ENCODE peak calls at places on chromosome 16, in nine cellular contexts. S is stimulated activated CD8-positive, alpha-beta memory T cell treated with anti-CD3 and anti-CD28 coated beads, Interleukin-4, amount 100 ng/mL, for 4 hours; R is AG04450; Z is AG09309; N is activated T-cell treated with anti-CD3 and anti-CD28 coated beads for 48 hours; I is HuH-7.5; M is RPMI7951; O is nephron progenitor cell; W is DMS53. T is an unnamed sample.

GRCh38 chr16:61289141-61289540 is 747.1 kb downstream of the CDH8 start:
- DNase-seq in S (no peak), R (no peak), Z (no peak), N (no peak), I (no peak), M (no peak), O (no peak), W (no peak), T (no peak)

GRCh38 chr16:66515543-66516171 is 34.3 kb downstream of the TK2 start:
- DNase-seq in S (no peak), R (no peak), Z (no peak), N (no peak), I (no peak), M (peak), O (no peak), W (peak), T (peak)

GRCh38 chr16:22188595-22189442 is 17.3 kb upstream of the EEF2K start:
- DNase-seq in S (peak), R (peak), Z (peak), N (peak), I (peak), M (peak), O (peak), W (peak), T (peak)

GRCh38 chr16:50531359-50531758 is 16.8 kb upstream of the NKD1 start:
- DNase-seq in S (no peak), R (no peak), Z (no peak), N (no peak), I (no peak), M (no peak), O (no peak), W (no peak), T (no peak)

GRCh38 chr16:66081967-66082366 is 284.5 kb upstream of the CDH5 start:
- DNase-seq in S (no peak), R (peak), Z (peak), N (no peak), I (no peak), M (peak), O (no peak), W (peak), T (peak)

GRCh38 chr16:31487720-31488629 is 5.1 kb downstream of the SLC5A2 start:
- DNase-seq in S (peak), R (no peak), Z (no peak), N (peak), I (peak), M (peak), O (peak), W (peak), T (peak)

GRCh38 chr16:10228779-10229178 is 46.6 kb upstream of the GRIN2A start:
- DNase-seq in S (no peak), R (no peak), Z (no peak), N (no peak), I (no peak), M (no peak), O (no peak), W (no peak), T (no peak)

GRCh38 chr16:77574867-77575619 is 140.2 kb upstream of the ADAMTS18 start:
- DNase-seq in S (no peak), R (no peak), Z (no peak), N (no peak), I (no peak), M (no peak), O (no peak), W (no peak), T (no peak)

GRCh38 chr16:86585821-86586611 is 7.7 kb downstream of the FOXL1 start:
- DNase-seq in S (no peak), R (peak), Z (no peak), N (no peak), I (no peak), M (peak), O (no peak), W (no peak), T (peak)

GRCh38 chr16:85699224-85699558 is 10.4 kb upstream of the GINS2 start:
- DNase-seq in S (no peak), R (no peak), Z (no peak), N (no peak), I (no peak), M (no peak), O (peak), W (no peak), T (no peak)

GRCh38 chr16:66342294-66342900 is 24.1 kb upstream of the CDH5 start:
- DNase-seq in S (no peak), R (no peak), Z (no peak), N (peak), I (no peak), M (peak), O (peak), W (peak), T (peak)

GRCh38 chr16:10897134-10897533 is 20.1 kb downstream of the CIITA start:
- DNase-seq in S (no peak), R (no peak), Z (no peak), N (no peak), I (no peak), M (no peak), O (no peak), W (no peak), T (no peak)

GRCh38 chr16:86018487-86018886 is 119.5 kb downstream of the IRF8 start:
- DNase-seq in S (no peak), R (no peak), Z (no peak), N (no peak), I (no peak), M (peak), O (peak), W (no peak), T (no peak)

GRCh38 chr16:66360624-66361324 is 5.7 kb upstream of the CDH5 start:
- DNase-seq in S (no peak), R (no peak), Z (no peak), N (no peak), I (no peak), M (no peak), O (no peak), W (no peak), T (no peak)

GRCh38 chr16:57906385-57907316 is 64.3 kb downstream of the CNGB1 start:
- DNase-seq in S (peak), R (no peak), Z (no peak), N (peak), I (no peak), M (no peak), O (peak), W (no peak), T (peak)

GRCh38 chr16:61715392-61715791 is 320.8 kb downstream of the CDH8 start:
- DNase-seq in S (no peak), R (no peak), Z (no peak), N (no peak), I (no peak), M (no peak), O (no peak), W (no peak), T (no peak)

GRCh38 chr16:30394603-30395154 is 541 bp upstream of the ZNF48 start:
- DNase-seq in S (no peak), R (no peak), Z (no peak), N (no peak), I (peak), M (no peak), O (no peak), W (peak), T (peak)

GRCh38 chr16:86314402-86315025 is 195.8 kb upstream of the FOXF1 start:
- DNase-seq in S (no peak), R (no peak), Z (no peak), N (no peak), I (no peak), M (no peak), O (no peak), W (no peak), T (no peak)

GRCh38 chr16:66028505-66029216 is 337.8 kb upstream of the CDH5 start:
- DNase-seq in S (no peak), R (peak), Z (peak), N (no peak), I (no peak), M (peak), O (no peak), W (no peak), T (peak)

GRCh38 chr16:17389392-17389791 is 81.4 kb downstream of the XYLT1 start:
- DNase-seq in S (no peak), R (no peak), Z (peak), N (no peak), I (no peak), M (peak), O (no peak), W (no peak), T (peak)

GRCh38 chr16:47043970-47044684 is 70.7 kb upstream of the DNAJA2 start:
- DNase-seq in S (no peak), R (no peak), Z (no peak), N (no peak), I (no peak), M (no peak), O (no peak), W (peak), T (no peak)

GRCh38 chr16:57727610-57728009 is 8.0 kb upstream of the KATNB1 start:
- DNase-seq in S (no peak), R (no peak), Z (no peak), N (no peak), I (no peak), M (no peak), O (no peak), W (no peak), T (no peak)

GRCh38 chr16:46689492-46690280 is at the start of gene ORC6:
- DNase-seq in S (peak), R (peak), Z (peak), N (peak), I (peak), M (peak), O (peak), W (peak), T (peak)

GRCh38 chr16:83908798-83909197 is 9.9 kb downstream of the MLYCD start:
- DNase-seq in S (no peak), R (no peak), Z (no peak), N (no peak), I (no peak), M (no peak), O (no peak), W (no peak), T (no peak)

GRCh38 chr16:72921620-72922019 is 126.3 kb downstream of the ZFHX3 start:
- DNase-seq in S (no peak), R (no peak), Z (no peak), N (no peak), I (no peak), M (no peak), O (no peak), W (no peak), T (no peak)

GRCh38 chr16:78871241-78871640 is 729.3 kb downstream of the MAF start:
- DNase-seq in S (no peak), R (no peak), Z (no peak), N (no peak), I (no peak), M (no peak), O (no peak), W (no peak), T (no peak)

GRCh38 chr16:75225678-75226515 is 7.1 kb downstream of the CTRB1 start:
- DNase-seq in S (no peak), R (no peak), Z (no peak), N (no peak), I (no peak), M (peak), O (no peak), W (no peak), T (no peak)

GRCh38 chr16:85483424-85483823 is 129.7 kb upstream of the GSE1 start:
- DNase-seq in S (no peak), R (no peak), Z (no peak), N (no peak), I (no peak), M (no peak), O (peak), W (peak), T (no peak)

GRCh38 chr16:6335072-6335471 is 997.6 kb upstream of the RBFOX1 start:
- DNase-seq in S (no peak), R (no peak), Z (no peak), N (no peak), I (no peak), M (peak), O (peak), W (peak), T (no peak)

GRCh38 chr16:57648125-57648524 is 19.7 kb downstream of the ADGRG1 start:
- DNase-seq in S (no peak), R (no peak), Z (no peak), N (no peak), I (no peak), M (no peak), O (no peak), W (peak), T (no peak)

GRCh38 chr16:85761866-85762265 is 11.0 kb upstream of the C16orf74 start:
- DNase-seq in S (no peak), R (no peak), Z (no peak), N (no peak), I (no peak), M (no peak), O (no peak), W (no peak), T (no peak)

GRCh38 chr16:51150159-51150893 is 744 bp downstream of the SALL1 start:
- DNase-seq in S (no peak), R (no peak), Z (no peak), N (no peak), I (no peak), M (no peak), O (peak), W (no peak), T (peak)

GRCh38 chr16:56910654-56911539 is 21.0 kb upstream of the HERPUD1 start:
- DNase-seq in S (no peak), R (peak), Z (peak), N (peak), I (no peak), M (peak), O (no peak), W (peak), T (peak)

GRCh38 chr16:11405331-11406176 is 60.3 kb downstream of the RMI2 start:
- DNase-seq in S (no peak), R (no peak), Z (no peak), N (peak), I (peak), M (peak), O (peak), W (peak), T (peak)